ENCODE peak calls at places on chromosome 12, in seven cellular contexts. One of them, this sample, is unnamed.
A peak's percentile ranks its signal among the peaks of the same experiment; 100 is the strongest.

GRCh38 chr12:11645391-11645790 is 4.1 kb upstream of the ETV6 start:
- DNase-seq in trophoblast cell: no peak
- DNase-seq in brain microvascular endothelial cell: no peak
- DNase-seq in left ventricle myocardium inferior: no peak
- DNase-seq in upper lobe of right lung: no peak
- DNase-seq in PC-3: no peak
- DNase-seq in Peyer's patch: no peak
- DNase-seq in this sample: no peak

GRCh38 chr12:113056631-113057488 is at the start of gene DTX1:
- DNase-seq in trophoblast cell: no peak
- DNase-seq in brain microvascular endothelial cell: no peak
- DNase-seq in left ventricle myocardium inferior: peak; percentile 43
- DNase-seq in upper lobe of right lung: peak; percentile 66
- DNase-seq in PC-3: no peak
- DNase-seq in Peyer's patch: peak; percentile 53
- DNase-seq in this sample: no peak

GRCh38 chr12:5912437-5913334 is 32.4 kb downstream of the ANO2 start:
- DNase-seq in trophoblast cell: no peak
- DNase-seq in brain microvascular endothelial cell: no peak
- DNase-seq in left ventricle myocardium inferior: no peak
- DNase-seq in upper lobe of right lung: peak; percentile 46
- DNase-seq in PC-3: peak; percentile 7
- DNase-seq in Peyer's patch: no peak
- DNase-seq in this sample: peak; percentile 19

GRCh38 chr12:121451931-121452330 is 52.0 kb downstream of the RNF34 start:
- DNase-seq in trophoblast cell: no peak
- DNase-seq in brain microvascular endothelial cell: no peak
- DNase-seq in left ventricle myocardium inferior: no peak
- DNase-seq in upper lobe of right lung: no peak
- DNase-seq in PC-3: no peak
- DNase-seq in Peyer's patch: no peak
- DNase-seq in this sample: no peak

GRCh38 chr12:81330480-81330879 is 252.6 kb downstream of the ACSS3 start:
- DNase-seq in trophoblast cell: no peak
- DNase-seq in brain microvascular endothelial cell: peak; percentile 22
- DNase-seq in left ventricle myocardium inferior: no peak
- DNase-seq in upper lobe of right lung: no peak
- DNase-seq in PC-3: no peak
- DNase-seq in Peyer's patch: no peak
- DNase-seq in this sample: no peak

GRCh38 chr12:91620949-91621348 is 438.3 kb upstream of the DCN start:
- DNase-seq in trophoblast cell: no peak
- DNase-seq in brain microvascular endothelial cell: no peak
- DNase-seq in left ventricle myocardium inferior: no peak
- DNase-seq in upper lobe of right lung: no peak
- DNase-seq in PC-3: no peak
- DNase-seq in Peyer's patch: no peak
- DNase-seq in this sample: no peak

GRCh38 chr12:26740991-26741390 is 92.0 kb downstream of the ITPR2 start:
- DNase-seq in trophoblast cell: no peak
- DNase-seq in brain microvascular endothelial cell: no peak
- DNase-seq in left ventricle myocardium inferior: no peak
- DNase-seq in upper lobe of right lung: no peak
- DNase-seq in PC-3: no peak
- DNase-seq in Peyer's patch: no peak
- DNase-seq in this sample: no peak

GRCh38 chr12:42679402-42679801 is 89.9 kb upstream of the PRICKLE1 start:
- DNase-seq in trophoblast cell: no peak
- DNase-seq in brain microvascular endothelial cell: peak; percentile 31
- DNase-seq in left ventricle myocardium inferior: no peak
- DNase-seq in upper lobe of right lung: no peak
- DNase-seq in PC-3: peak; percentile 27
- DNase-seq in Peyer's patch: no peak
- DNase-seq in this sample: no peak

GRCh38 chr12:92442782-92443181 is 260.0 kb upstream of the PLEKHG7 start:
- DNase-seq in trophoblast cell: no peak
- DNase-seq in brain microvascular endothelial cell: no peak
- DNase-seq in left ventricle myocardium inferior: no peak
- DNase-seq in upper lobe of right lung: no peak
- DNase-seq in PC-3: no peak
- DNase-seq in Peyer's patch: no peak
- DNase-seq in this sample: no peak

GRCh38 chr12:52285851-52286530 is 5.3 kb downstream of the KRT81 start:
- DNase-seq in trophoblast cell: no peak
- DNase-seq in brain microvascular endothelial cell: no peak
- DNase-seq in left ventricle myocardium inferior: no peak
- DNase-seq in upper lobe of right lung: no peak
- DNase-seq in PC-3: peak; percentile 22
- DNase-seq in Peyer's patch: no peak
- DNase-seq in this sample: no peak
- H3K4me3 ChIP-seq in trophoblast cell: no peak overlapping the region
- H3K4me3 ChIP-seq in brain microvascular endothelial cell: no peak overlapping the region
- H3K4me3 ChIP-seq in left ventricle myocardium inferior: no peak overlapping the region
- H3K4me3 ChIP-seq in upper lobe of right lung: no peak overlapping the region
- H3K4me3 ChIP-seq in PC-3: peak overlapping the region; percentile 74
- H3K4me3 ChIP-seq in Peyer's patch: no peak overlapping the region
- H3K4me3 ChIP-seq in this sample: no peak overlapping the region

GRCh38 chr12:106582264-106582591 is 576 bp upstream of the RFX4 start:
- DNase-seq in trophoblast cell: no peak
- DNase-seq in brain microvascular endothelial cell: no peak
- DNase-seq in left ventricle myocardium inferior: no peak
- DNase-seq in upper lobe of right lung: no peak
- DNase-seq in PC-3: no peak
- DNase-seq in Peyer's patch: no peak
- DNase-seq in this sample: no peak
- H3K27me3 ChIP-seq in trophoblast cell: peaks cover 85% of the 10 kb centered on the region
- H3K27me3 ChIP-seq in brain microvascular endothelial cell: peaks cover 92% of the 10 kb centered on the region
- H3K27me3 ChIP-seq in left ventricle myocardium inferior: peaks cover 100% of the 10 kb centered on the region
- H3K27me3 ChIP-seq in upper lobe of right lung: peaks cover 97% of the 10 kb centered on the region
- H3K27me3 ChIP-seq in PC-3: peaks cover 97% of the 10 kb centered on the region
- H3K27me3 ChIP-seq in Peyer's patch: no peaks in the 10 kb centered on the region
- H3K27me3 ChIP-seq in this sample: peaks cover 31% of the 10 kb centered on the region

GRCh38 chr12:130825771-130826150 is 13.3 kb downstream of the STX2 start:
- DNase-seq in trophoblast cell: peak; percentile 11
- DNase-seq in brain microvascular endothelial cell: no peak
- DNase-seq in left ventricle myocardium inferior: no peak
- DNase-seq in upper lobe of right lung: no peak
- DNase-seq in PC-3: peak; percentile 63
- DNase-seq in Peyer's patch: no peak
- DNase-seq in this sample: no peak
- H3K27ac ChIP-seq in trophoblast cell: no peak overlapping the region
- H3K27ac ChIP-seq in brain microvascular endothelial cell: peak overlapping the region; percentile 44
- H3K27ac ChIP-seq in left ventricle myocardium inferior: no peak overlapping the region
- H3K27ac ChIP-seq in upper lobe of right lung: peak overlapping the region; percentile 47
- H3K27ac ChIP-seq in PC-3: no peak overlapping the region
- H3K27ac ChIP-seq in Peyer's patch: no peak overlapping the region
- H3K27ac ChIP-seq in this sample: no peak overlapping the region

GRCh38 chr12:124456652-124457152 is 110.7 kb downstream of the NCOR2 start:
- DNase-seq in trophoblast cell: no peak
- DNase-seq in brain microvascular endothelial cell: no peak
- DNase-seq in left ventricle myocardium inferior: peak; percentile 52
- DNase-seq in upper lobe of right lung: no peak
- DNase-seq in PC-3: no peak
- DNase-seq in Peyer's patch: peak; percentile 85
- DNase-seq in this sample: no peak
- H3K4me3 ChIP-seq in trophoblast cell: no peak overlapping the region
- H3K4me3 ChIP-seq in brain microvascular endothelial cell: no peak overlapping the region
- H3K4me3 ChIP-seq in left ventricle myocardium inferior: peak overlapping the region; percentile 56
- H3K4me3 ChIP-seq in upper lobe of right lung: peak overlapping the region; percentile 42
- H3K4me3 ChIP-seq in PC-3: no peak overlapping the region
- H3K4me3 ChIP-seq in Peyer's patch: peak overlapping the region; percentile 46
- H3K4me3 ChIP-seq in this sample: no peak overlapping the region

GRCh38 chr12:132219323-132219722 is 75.1 kb downstream of the NOC4L start:
- DNase-seq in trophoblast cell: no peak
- DNase-seq in brain microvascular endothelial cell: no peak
- DNase-seq in left ventricle myocardium inferior: no peak
- DNase-seq in upper lobe of right lung: peak; percentile 52
- DNase-seq in PC-3: no peak
- DNase-seq in Peyer's patch: no peak
- DNase-seq in this sample: no peak

GRCh38 chr12:132224484-132224883 is 80.2 kb downstream of the NOC4L start:
- DNase-seq in trophoblast cell: no peak
- DNase-seq in brain microvascular endothelial cell: no peak
- DNase-seq in left ventricle myocardium inferior: no peak
- DNase-seq in upper lobe of right lung: no peak
- DNase-seq in PC-3: no peak
- DNase-seq in Peyer's patch: no peak
- DNase-seq in this sample: no peak

GRCh38 chr12:132222096-132222807 is 78.0 kb downstream of the NOC4L start:
- DNase-seq in trophoblast cell: peak; percentile 70
- DNase-seq in brain microvascular endothelial cell: peak; percentile 5
- DNase-seq in left ventricle myocardium inferior: no peak
- DNase-seq in upper lobe of right lung: peak; percentile 69
- DNase-seq in PC-3: peak; percentile 37
- DNase-seq in Peyer's patch: peak; percentile 67
- DNase-seq in this sample: no peak

GRCh38 chr12:132225214-132225613 is 81.0 kb downstream of the NOC4L start:
- DNase-seq in trophoblast cell: no peak
- DNase-seq in brain microvascular endothelial cell: no peak
- DNase-seq in left ventricle myocardium inferior: no peak
- DNase-seq in upper lobe of right lung: no peak
- DNase-seq in PC-3: no peak
- DNase-seq in Peyer's patch: no peak
- DNase-seq in this sample: no peak

GRCh38 chr12:132222808-132223173 is 78.5 kb downstream of the NOC4L start:
- DNase-seq in trophoblast cell: no peak
- DNase-seq in brain microvascular endothelial cell: no peak
- DNase-seq in left ventricle myocardium inferior: no peak
- DNase-seq in upper lobe of right lung: no peak
- DNase-seq in PC-3: no peak
- DNase-seq in Peyer's patch: no peak
- DNase-seq in this sample: no peak
- H3K27me3 ChIP-seq in trophoblast cell: no peaks in the 10 kb centered on the region
- H3K27me3 ChIP-seq in brain microvascular endothelial cell: peaks cover 8% of the 10 kb centered on the region
- H3K27me3 ChIP-seq in left ventricle myocardium inferior: peaks cover 72% of the 10 kb centered on the region
- H3K27me3 ChIP-seq in upper lobe of right lung: peaks cover 15% of the 10 kb centered on the region
- H3K27me3 ChIP-seq in PC-3: peaks cover 52% of the 10 kb centered on the region
- H3K27me3 ChIP-seq in Peyer's patch: no peaks in the 10 kb centered on the region
- H3K27me3 ChIP-seq in this sample: no peaks in the 10 kb centered on the region

GRCh38 chr12:57451233-57451778 is 3.8 kb upstream of the INHBE start:
- DNase-seq in trophoblast cell: no peak
- DNase-seq in brain microvascular endothelial cell: no peak
- DNase-seq in left ventricle myocardium inferior: no peak
- DNase-seq in upper lobe of right lung: no peak
- DNase-seq in PC-3: no peak
- DNase-seq in Peyer's patch: no peak
- DNase-seq in this sample: peak; percentile 86
- H3K27ac ChIP-seq in trophoblast cell: no peak overlapping the region
- H3K27ac ChIP-seq in brain microvascular endothelial cell: no peak overlapping the region
- H3K27ac ChIP-seq in left ventricle myocardium inferior: peak overlapping the region; percentile 91
- H3K27ac ChIP-seq in upper lobe of right lung: no peak overlapping the region
- H3K27ac ChIP-seq in PC-3: no peak overlapping the region
- H3K27ac ChIP-seq in Peyer's patch: no peak overlapping the region
- H3K27ac ChIP-seq in this sample: peak overlapping the region; percentile 71

GRCh38 chr12:79402626-79403025 is 288.1 kb downstream of the PAWR start:
- DNase-seq in trophoblast cell: no peak
- DNase-seq in brain microvascular endothelial cell: peak; percentile 40
- DNase-seq in left ventricle myocardium inferior: no peak
- DNase-seq in upper lobe of right lung: no peak
- DNase-seq in PC-3: no peak
- DNase-seq in Peyer's patch: no peak
- DNase-seq in this sample: no peak
- H3K4me3 ChIP-seq in trophoblast cell: no peak overlapping the region
- H3K4me3 ChIP-seq in brain microvascular endothelial cell: no peak overlapping the region
- H3K4me3 ChIP-seq in left ventricle myocardium inferior: no peak overlapping the region
- H3K4me3 ChIP-seq in upper lobe of right lung: no peak overlapping the region
- H3K4me3 ChIP-seq in PC-3: no peak overlapping the region
- H3K4me3 ChIP-seq in Peyer's patch: no peak overlapping the region
- H3K4me3 ChIP-seq in this sample: no peak overlapping the region

DNA sequence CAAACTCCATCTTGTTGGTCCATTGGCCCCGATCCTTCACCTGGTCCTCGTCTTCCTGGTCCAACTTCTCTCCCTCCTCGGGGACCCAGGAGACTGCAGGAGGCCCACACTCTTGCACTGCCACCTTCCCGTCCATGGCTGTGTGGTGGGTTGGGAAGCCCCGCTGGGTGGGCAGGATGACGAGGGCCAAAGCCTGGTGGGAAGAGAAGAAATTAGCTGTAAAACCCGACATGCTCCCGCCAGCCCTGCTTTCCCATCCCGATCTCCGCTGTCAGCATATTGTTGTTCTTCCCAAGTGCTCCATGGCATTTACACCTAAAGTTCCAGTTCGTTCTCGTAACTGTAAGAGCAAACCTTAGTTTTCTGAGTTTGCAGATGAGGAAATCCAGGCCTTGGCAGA is 4.1 kb downstream of the SLC6A12 start:
- DNase-seq in trophoblast cell: no peak
- DNase-seq in brain microvascular endothelial cell: no peak
- DNase-seq in left ventricle myocardium inferior: no peak
- DNase-seq in upper lobe of right lung: no peak
- DNase-seq in PC-3: no peak
- DNase-seq in Peyer's patch: no peak
- DNase-seq in this sample: no peak
- H3K27me3 ChIP-seq in trophoblast cell: no peaks in the 10 kb centered on the region
- H3K27me3 ChIP-seq in brain microvascular endothelial cell: peaks cover 28% of the 10 kb centered on the region
- H3K27me3 ChIP-seq in left ventricle myocardium inferior: peaks cover 49% of the 10 kb centered on the region
- H3K27me3 ChIP-seq in upper lobe of right lung: peaks cover 21% of the 10 kb centered on the region
- H3K27me3 ChIP-seq in PC-3: peaks cover 41% of the 10 kb centered on the region
- H3K27me3 ChIP-seq in Peyer's patch: no peaks in the 10 kb centered on the region
- H3K27me3 ChIP-seq in this sample: no peaks in the 10 kb centered on the region

DNA sequence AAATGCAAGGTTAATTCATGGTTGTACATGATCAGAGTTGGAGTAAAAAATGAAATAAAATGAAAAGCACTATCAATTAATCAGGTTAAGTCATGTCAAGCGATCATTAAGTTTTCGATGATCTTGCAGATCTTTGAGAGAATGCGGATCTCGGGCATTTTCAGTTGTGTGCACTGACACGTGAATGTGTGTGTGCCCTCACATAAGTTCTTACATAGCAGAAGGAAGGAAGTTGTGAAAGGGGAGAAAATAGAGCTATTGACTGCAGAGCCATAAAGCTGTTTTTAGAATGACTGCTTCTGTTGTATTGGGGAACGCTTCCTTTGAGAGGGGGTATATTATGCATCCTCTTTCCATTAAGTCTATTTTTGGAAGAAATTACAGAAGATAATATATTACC is 101.3 kb downstream of the HMGA2 start:
- DNase-seq in trophoblast cell: no peak
- DNase-seq in brain microvascular endothelial cell: no peak
- DNase-seq in left ventricle myocardium inferior: no peak
- DNase-seq in upper lobe of right lung: no peak
- DNase-seq in PC-3: no peak
- DNase-seq in Peyer's patch: no peak
- DNase-seq in this sample: peak; percentile 48
- H3K27ac ChIP-seq in trophoblast cell: no peak overlapping the region
- H3K27ac ChIP-seq in brain microvascular endothelial cell: no peak overlapping the region
- H3K27ac ChIP-seq in left ventricle myocardium inferior: no peak overlapping the region
- H3K27ac ChIP-seq in upper lobe of right lung: no peak overlapping the region
- H3K27ac ChIP-seq in PC-3: no peak overlapping the region
- H3K27ac ChIP-seq in Peyer's patch: no peak overlapping the region
- H3K27ac ChIP-seq in this sample: no peak overlapping the region

This sample was measured in right lobe of liver.